ENCODE peak calls at places on chromosomes 4 and X, in five cellular contexts. X is SK-N-SH, Q is HepG2, R is H1, B is HCT116. N is an unnamed sample. For H3K27me3, the result is how much of the 10 kb centered on the place peaks cover.

GRCh38 chr4:18847276-18847890 is 825.8 kb upstream of the LCORL start:
- DNase-seq in R (no peak), Q (no peak), B (no peak), X (no peak), N (no peak)

GRCh38 chr4:40205259-40206198 is 8.7 kb downstream of the RHOH start:
- DNase-seq in X (no peak), R (no peak), B (no peak), Q (no peak), N (no peak)

GRCh38 chr4:89134775-89135319 is 23.5 kb downstream of the TIGD2 start:
- DNase-seq in R (no peak), Q (no peak), X (no peak), B (no peak), N (no peak)

GRCh38 chr4:161419822-161420221 is 744.0 kb downstream of the FSTL5 start:
- DNase-seq in B (no peak), Q (peak), R (peak), X (peak), N (no peak)

GRCh38 chr4:132839070-132839469 is 310.0 kb upstream of the PCDH10 start:
- DNase-seq in R (no peak), X (no peak), B (no peak), Q (no peak), N (no peak)

GRCh38 chrX:55794420-55794819 is 76.9 kb downstream of the RRAGB start:
- DNase-seq in Q (no peak), R (no peak), B (no peak), X (no peak), N (no peak)

GRCh38 chr4:40196724-40197281 is at the start of gene RHOH:
- DNase-seq in R (peak), B (no peak), Q (no peak), X (no peak), N (no peak)

GRCh38 chr4:145829629-145830395 is 108.8 kb downstream of the ZNF827 start:
- DNase-seq in X (no peak), Q (no peak), B (no peak), R (no peak), N (no peak)

GRCh38 chrX:119427024-119427794 is 28.1 kb downstream of the SLC25A43 start:
- DNase-seq in X (no peak), Q (no peak), B (no peak), R (no peak), N (no peak)

GRCh38 chr4:137432431-137432830 is 99.9 kb downstream of the PCDH18 start:
- DNase-seq in Q (no peak), X (no peak), B (no peak), R (no peak), N (no peak)

GRCh38 chr4:166432842-166433241 is 559.8 kb downstream of the TLL1 start:
- DNase-seq in Q (no peak), B (no peak), X (no peak), R (no peak), N (no peak)

GRCh38 chrX:150363561-150364346 is 637 bp downstream of the MAMLD1 start:
- DNase-seq in R (peak), B (no peak), Q (no peak), X (peak), N (no peak)

GRCh38 chr4:57129477-57129876 is 19.3 kb upstream of the IGFBP7 start:
- DNase-seq in B (no peak), R (no peak), Q (no peak), X (no peak), N (no peak)

GRCh38 chrX:120749141-120749846 is 119.4 kb upstream of the C1GALT1C1 start:
- DNase-seq in X (no peak), R (no peak), Q (no peak), B (no peak), N (no peak)

GRCh38 chrX:34197946-34198345 is 65.8 kb upstream of the FAM47A start:
- DNase-seq in Q (no peak), X (no peak), B (no peak), R (no peak), N (no peak)

GRCh38 chrX:150564838-150565237 is 3.6 kb upstream of the MTM1 start:
- DNase-seq in R (no peak), Q (no peak), X (no peak), B (no peak), N (no peak)

GRCh38 chrX:48747415-48748026 is 14.0 kb upstream of the GLOD5 start:
- DNase-seq in Q (no peak), R (no peak), X (no peak), B (no peak), N (no peak)

GRCh38 chrX:110851780-110852179 is 56.2 kb upstream of the CHRDL1 start:
- DNase-seq in R (no peak), X (no peak), Q (no peak), B (no peak), N (no peak)

GRCh38 chr4:132619968-132620367 is 529.1 kb upstream of the PCDH10 start:
- DNase-seq in Q (no peak), B (no peak), R (no peak), X (no peak), N (no peak)

GRCh38 chr4:1973661-1974060 is 35.1 kb downstream of the NELFA start:
- DNase-seq in R (no peak), Q (no peak), B (no peak), X (no peak), N (no peak)

GRCh38 chr4:16496501-16496900 is 270.2 kb upstream of the TAPT1 start:
- DNase-seq in Q (no peak), B (no peak), X (no peak), R (no peak), N (no peak)

GRCh38 chr4:42048394-42048793 is 58.1 kb downstream of the SLC30A9 start:
- DNase-seq in Q (no peak), B (no peak), R (no peak), X (no peak), N (no peak)

GRCh38 chrX:67612231-67612630 is 68.4 kb downstream of the AR start:
- DNase-seq in B (no peak), Q (no peak), R (no peak), X (no peak), N (no peak)

GRCh38 chr4:75831856-75832405 is 70.3 kb downstream of the PPEF2 start:
- DNase-seq in R (no peak), Q (no peak), X (no peak), B (no peak), N (peak)

GRCh38 chrX:140141444-140142029 is 176.2 kb upstream of the CXorf66 start:
- DNase-seq in X (peak), R (peak), Q (peak), B (peak), N (no peak)

GRCh38 chrX:135557344-135557743 is 36.9 kb downstream of the INTS6L start:
- DNase-seq in Q (no peak), B (no peak), X (no peak), R (no peak), N (no peak)

GRCh38 chr4:163544407-163545038 is 50.0 kb downstream of the TMA16 start:
- DNase-seq in X (peak), Q (peak), R (peak), B (no peak), N (peak)
- H3K9ac ChIP-seq in X (no peak), Q (no peak), R (no peak), B (no peak), N (no peak)

GRCh38 chrX:107716045-107716684 is 59.4 kb downstream of the TSC22D3 start:
- DNase-seq in X (peak), B (no peak), Q (no peak), R (no peak), N (no peak)
- TF ChIP-seq YY1 in X (no peak), B (no peak), Q (no peak), R (no peak), N (no peak)

DNA sequence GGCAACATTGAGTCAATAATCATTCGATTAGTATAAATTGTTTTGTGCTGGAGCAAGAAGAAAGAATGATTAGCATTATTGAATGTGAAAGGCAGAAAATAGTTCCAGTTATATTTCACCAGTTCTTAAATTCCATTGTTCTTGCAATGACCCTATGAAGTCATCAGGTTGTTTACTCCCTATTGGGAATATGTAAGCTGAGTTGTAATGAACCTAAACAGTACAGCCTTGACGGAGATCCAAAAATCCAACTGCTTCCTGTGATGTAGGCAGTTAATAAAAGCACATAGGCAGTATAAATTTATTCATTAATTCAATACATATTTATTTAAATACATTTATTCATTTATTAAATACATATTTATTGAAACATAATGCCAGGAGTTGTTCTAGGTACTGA is 947.5 kb downstream of the PCDH7 start:
- DNase-seq in B (no peak), X (no peak), Q (no peak), R (no peak), N (no peak)
- H3K27me3 ChIP-seq in B (under half), X (under half), Q (under half), R (under half), N (under half)

DNA sequence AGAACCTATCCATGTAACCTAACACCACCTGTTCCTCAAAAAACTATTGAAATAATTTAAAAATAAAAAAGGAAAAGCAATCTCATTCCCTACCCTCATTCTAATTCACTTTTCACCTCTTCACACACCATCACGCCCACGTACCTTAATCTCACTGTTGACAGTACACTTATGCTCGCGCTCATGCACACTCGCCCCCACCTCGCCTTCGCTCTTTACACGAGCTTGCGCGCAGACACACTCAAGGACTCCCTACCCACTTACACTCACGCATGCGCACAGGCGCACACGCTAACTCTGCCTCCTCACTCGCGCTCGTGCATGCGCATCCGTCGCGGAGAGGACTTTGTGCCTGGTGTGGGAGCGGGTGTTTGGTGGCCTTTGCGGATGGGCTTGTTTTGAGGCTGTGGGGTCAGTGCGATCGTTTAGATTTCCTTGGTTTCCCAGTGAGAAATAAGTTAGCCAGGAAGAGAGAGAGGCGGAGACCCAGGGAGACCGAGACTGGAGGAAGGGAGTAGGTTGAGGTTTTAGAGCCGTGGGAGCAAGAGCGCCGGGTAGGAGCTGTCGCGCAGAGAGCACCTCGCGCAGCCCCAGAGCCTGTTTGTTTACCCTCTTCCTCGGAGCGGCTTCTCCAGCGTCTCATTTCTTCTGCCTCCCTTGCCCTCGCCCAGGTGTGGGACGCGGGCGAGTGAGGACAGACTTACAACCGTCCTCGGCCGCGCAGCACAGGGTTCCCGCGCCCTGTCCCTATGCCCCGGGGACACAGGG is 8.1 kb upstream of the GSX2 start:
- DNase-seq in Q (peak), X (peak), R (peak), B (no peak), N (no peak)
- H3K9ac ChIP-seq in Q (peak), X (peak), R (no peak), B (peak), N (peak)

N was measured in NT2/D1.